ENCODE peak calls at places on chromosomes 4 and X, in five cellular contexts. H is A549, B is SK-N-SH, M is ovary, C is tibial nerve. E is an unnamed sample.

GRCh38 chr4:3412257-3413020 is 29.3 kb upstream of the HGFAC start:
- DNase-seq in H (no peak), B (no peak), C (peak), M (peak), E (no peak)

GRCh38 chr4:23929248-23929647 is 39.4 kb upstream of the PPARGC1A start:
- DNase-seq in M (no peak), B (no peak), H (no peak), C (no peak), E (no peak)

GRCh38 chr4:151842430-151843079 is 81.7 kb upstream of the GATB start:
- DNase-seq in C (no peak), H (no peak), M (no peak), B (no peak), E (no peak)

GRCh38 chr4:110742148-110742547 is 119.3 kb upstream of the PITX2 start:
- DNase-seq in C (no peak), H (no peak), M (no peak), B (no peak), E (no peak)

GRCh38 chr4:154911097-154911496 is 130.0 kb downstream of the RBM46 start:
- DNase-seq in C (no peak), B (peak), H (peak), M (no peak), E (no peak)

GRCh38 chr4:151624606-151625565 is 135.9 kb downstream of the GATB start:
- DNase-seq in H (no peak), C (peak), B (no peak), M (peak), E (no peak)

GRCh38 chr4:94126669-94127068 is 81.0 kb upstream of the SMARCAD1 start:
- DNase-seq in B (peak), C (no peak), H (peak), M (no peak), E (no peak)

GRCh38 chr4:136032391-136032790 is 1499.9 kb downstream of the PCDH18 start:
- DNase-seq in B (no peak), C (no peak), M (no peak), H (no peak), E (no peak)

GRCh38 chr4:182264139-182264752 is 21.0 kb downstream of the TENM3 start:
- DNase-seq in M (no peak), H (peak), B (no peak), C (no peak), E (no peak)

GRCh38 chrX:69238153-69238959 is 73.1 kb upstream of the PJA1 start:
- DNase-seq in B (peak), C (no peak), M (no peak), H (no peak), E (no peak)

GRCh38 chr4:33013280-33013679 is 2293.1 kb downstream of the PCDH7 start:
- DNase-seq in C (no peak), M (no peak), B (no peak), H (no peak), E (no peak)

GRCh38 chr4:107561481-107561880 is 158.6 kb downstream of the PAPSS1 start:
- DNase-seq in H (no peak), B (no peak), C (no peak), M (no peak), E (no peak)

GRCh38 chrX:119381349-119381944 is 17.7 kb upstream of the SLC25A43 start:
- DNase-seq in C (no peak), B (no peak), M (no peak), H (no peak), E (no peak)

GRCh38 chr4:87499415-87500106 is 29.6 kb downstream of the SPARCL1 start:
- DNase-seq in B (no peak), M (no peak), C (no peak), H (no peak), E (no peak)

GRCh38 chr4:1334579-1334895 is 12.5 kb upstream of the UVSSA start:
- DNase-seq in C (no peak), H (no peak), B (no peak), M (no peak), E (no peak)
- TF ChIP-seq EP300 in C (no peak), H (no peak), B (no peak), M (no peak), E (no peak)

GRCh38 chrX:43328358-43328946 is 327.6 kb upstream of the MAOA start:
- DNase-seq in H (no peak), B (no peak), C (no peak), M (no peak), E (no peak)
- TF ChIP-seq EP300 in H (no peak), B (no peak), C (no peak), M (no peak), E (no peak)

DNA sequence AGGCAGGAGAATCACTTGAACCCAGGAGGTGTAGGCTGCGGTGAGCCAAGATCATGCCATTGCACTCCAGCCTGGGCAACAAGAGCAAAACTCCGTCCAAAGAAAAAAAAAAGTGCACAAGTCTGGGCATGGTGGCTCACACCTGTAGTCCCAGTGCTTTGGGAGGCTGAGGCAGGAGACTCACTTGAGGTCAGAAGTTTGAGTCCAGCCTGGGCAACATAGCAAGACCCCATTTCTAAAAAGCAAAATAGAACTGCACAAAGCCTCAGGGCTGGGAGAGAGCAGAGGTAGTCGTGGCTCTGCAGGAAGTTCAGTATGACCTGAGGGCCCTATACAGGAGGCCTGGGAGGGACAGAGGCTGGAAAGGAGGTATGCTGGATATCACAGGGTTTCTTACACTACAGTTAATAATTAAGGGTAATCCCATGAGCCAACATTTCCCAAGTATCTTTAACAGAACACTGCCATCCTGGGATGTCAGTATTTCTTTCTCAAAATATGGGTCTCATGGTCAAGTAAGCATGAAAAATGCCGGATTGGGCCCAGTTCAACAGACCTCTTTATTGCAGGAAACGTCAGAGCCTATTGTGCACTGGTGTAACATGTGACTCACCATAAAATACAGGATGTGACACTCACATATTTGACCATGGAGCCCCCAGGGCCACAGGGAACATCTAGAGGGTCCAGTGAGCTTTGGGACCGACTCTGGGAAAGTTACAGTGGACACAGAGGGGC is 37.8 kb downstream of the ACSL1 start:
- DNase-seq in H (no peak), M (no peak), C (no peak), B (no peak), E (no peak)
- TF ChIP-seq EP300 in H (no peak), M (no peak), C (no peak), B (no peak), E (no peak)

DNA sequence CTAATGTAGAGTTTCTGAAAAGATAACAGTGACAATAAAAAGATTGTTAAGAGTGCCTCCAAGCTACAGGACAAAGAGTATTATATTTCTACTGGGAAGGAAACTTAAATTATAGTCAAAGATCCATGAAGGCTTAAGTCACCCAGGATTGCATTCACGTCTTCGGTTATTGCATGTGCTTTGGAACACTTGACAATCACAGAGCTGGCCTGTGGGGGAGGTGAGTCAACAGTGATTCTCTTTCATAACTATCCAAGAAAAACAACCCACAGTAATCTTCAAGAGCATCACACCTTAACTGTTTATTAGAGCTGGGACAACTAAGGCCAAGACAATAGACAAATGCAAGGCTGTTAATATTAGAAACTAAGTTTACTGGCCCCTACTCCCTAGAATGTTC is 40.3 kb downstream of the PDGFC start:
- DNase-seq in H (peak), C (no peak), B (no peak), M (no peak), E (no peak)
- TF ChIP-seq EP300 in H (peak), C (no peak), B (no peak), M (no peak), E (no peak)

GRCh38 chr4:68349361-68350360 is at the start of gene YTHDC1:
- DNase-seq in C (peak), H (peak), M (peak), B (peak), E (peak)
- TF ChIP-seq EP300 in C (peak), H (no peak), M (no peak), B (no peak), E (no peak)

GRCh38 chr4:71026086-71026485 is 32.6 kb downstream of the DCK start:
- DNase-seq in B (peak), H (peak), M (no peak), C (no peak), E (no peak)
- TF ChIP-seq EP300 in B (no peak), H (no peak), M (no peak), C (no peak), E (no peak)

GRCh38 chr4:38462659-38463058 is 201.3 kb upstream of the KLF3 start:
- DNase-seq in M (no peak), B (no peak), H (no peak), C (no peak), E (no peak)

GRCh38 chr4:38466401-38466800 is 197.6 kb upstream of the KLF3 start:
- DNase-seq in M (no peak), H (no peak), B (no peak), C (no peak), E (no peak)

GRCh38 chr4:38464328-38464727 is 199.7 kb upstream of the KLF3 start:
- DNase-seq in M (no peak), C (no peak), B (no peak), H (no peak), E (no peak)

GRCh38 chr4:38461342-38461741 is 202.7 kb upstream of the KLF3 start:
- DNase-seq in M (no peak), H (peak), B (no peak), C (no peak), E (no peak)

DNA sequence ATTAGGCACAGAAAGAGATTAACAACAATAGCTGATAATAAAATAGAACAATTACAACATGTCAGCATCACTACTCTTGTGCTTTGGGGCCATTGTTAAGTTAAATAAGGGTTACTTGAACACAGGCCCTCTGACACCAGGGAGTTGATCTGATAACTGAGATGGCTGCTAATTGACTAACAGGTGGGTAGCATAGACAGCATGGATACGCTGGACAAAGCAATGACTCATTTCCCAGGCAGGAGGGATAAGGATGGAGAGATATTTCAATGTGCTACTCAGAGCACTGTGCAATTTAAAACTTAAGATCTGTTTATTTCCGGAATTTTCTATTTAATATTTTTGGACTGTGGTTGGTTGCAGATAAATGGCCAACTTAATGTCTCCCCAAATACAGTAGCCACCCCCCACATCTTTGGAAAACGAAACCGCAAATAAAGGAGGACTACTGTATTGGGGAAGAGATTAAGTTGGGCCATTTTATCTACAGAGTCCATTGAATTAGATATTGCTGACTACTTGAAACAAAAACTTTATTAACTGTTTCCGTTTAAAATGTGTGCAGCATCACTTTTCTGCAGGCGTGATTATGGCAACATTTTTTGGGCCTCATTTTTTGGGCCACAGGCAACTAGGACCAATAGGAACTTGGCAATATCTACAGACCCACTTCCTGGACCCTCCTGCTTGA is 200.6 kb upstream of the KLF3 start:
- DNase-seq in M (no peak), H (no peak), B (no peak), C (no peak), E (no peak)
- TF ChIP-seq EP300 in M (no peak), H (no peak), B (no peak), C (no peak), E (no peak)